ENCODE peak calls at places on chromosome 10, in four cellular contexts. One of them, this sample, is unnamed.

GRCh38 chr10:69004821-69005220 is 16.2 kb downstream of the KIFBP start:
- DNase-seq in stimulated activated CD8-positive, alpha-beta memory T cell treated with anti-CD3 and anti-CD28 coated beads, Interleukin-15, amount 100 ng/mL, for 48 hours: no peak
- DNase-seq in DMS 273 treated with DMSO at 0.1 percent for 48 hours: no peak
- DNase-seq in mammary epithelial cell: no peak
- DNase-seq in this sample: no peak

GRCh38 chr10:34590802-34591201 is 224.3 kb downstream of the PARD3 start:
- DNase-seq in DMS 273 treated with DMSO at 0.1 percent for 48 hours: no peak
- DNase-seq in stimulated activated CD8-positive, alpha-beta memory T cell treated with anti-CD3 and anti-CD28 coated beads, Interleukin-15, amount 100 ng/mL, for 48 hours: no peak
- DNase-seq in mammary epithelial cell: no peak
- DNase-seq in this sample: no peak

GRCh38 chr10:19817251-19818046 is 1.2 kb downstream of the PLXDC2 start:
- DNase-seq in mammary epithelial cell: peak
- DNase-seq in stimulated activated CD8-positive, alpha-beta memory T cell treated with anti-CD3 and anti-CD28 coated beads, Interleukin-15, amount 100 ng/mL, for 48 hours: no peak
- DNase-seq in DMS 273 treated with DMSO at 0.1 percent for 48 hours: no peak
- DNase-seq in this sample: peak

GRCh38 chr10:26378763-26379361 is 59.3 kb upstream of the APBB1IP start:
- DNase-seq in DMS 273 treated with DMSO at 0.1 percent for 48 hours: no peak
- DNase-seq in stimulated activated CD8-positive, alpha-beta memory T cell treated with anti-CD3 and anti-CD28 coated beads, Interleukin-15, amount 100 ng/mL, for 48 hours: no peak
- DNase-seq in mammary epithelial cell: no peak
- DNase-seq in this sample: no peak

GRCh38 chr10:102310356-102311024 is 65.2 kb downstream of the GBF1 start:
- DNase-seq in stimulated activated CD8-positive, alpha-beta memory T cell treated with anti-CD3 and anti-CD28 coated beads, Interleukin-15, amount 100 ng/mL, for 48 hours: no peak
- DNase-seq in DMS 273 treated with DMSO at 0.1 percent for 48 hours: no peak
- DNase-seq in mammary epithelial cell: peak
- DNase-seq in this sample: peak

GRCh38 chr10:67788028-67788886 is 49.7 kb downstream of the DNAJC12 start:
- DNase-seq in stimulated activated CD8-positive, alpha-beta memory T cell treated with anti-CD3 and anti-CD28 coated beads, Interleukin-15, amount 100 ng/mL, for 48 hours: peak
- DNase-seq in mammary epithelial cell: no peak
- DNase-seq in DMS 273 treated with DMSO at 0.1 percent for 48 hours: no peak
- DNase-seq in this sample: no peak

GRCh38 chr10:118957966-118958365 is 71.5 kb upstream of the NANOS1 start:
- DNase-seq in stimulated activated CD8-positive, alpha-beta memory T cell treated with anti-CD3 and anti-CD28 coated beads, Interleukin-15, amount 100 ng/mL, for 48 hours: no peak
- DNase-seq in DMS 273 treated with DMSO at 0.1 percent for 48 hours: no peak
- DNase-seq in mammary epithelial cell: no peak
- DNase-seq in this sample: no peak

GRCh38 chr10:774223-774622 is 84.8 kb upstream of the DIP2C start:
- DNase-seq in mammary epithelial cell: no peak
- DNase-seq in DMS 273 treated with DMSO at 0.1 percent for 48 hours: no peak
- DNase-seq in stimulated activated CD8-positive, alpha-beta memory T cell treated with anti-CD3 and anti-CD28 coated beads, Interleukin-15, amount 100 ng/mL, for 48 hours: no peak
- DNase-seq in this sample: no peak

GRCh38 chr10:37700886-37701780 is 156.3 kb downstream of the ZNF248 start:
- DNase-seq in mammary epithelial cell: no peak
- DNase-seq in stimulated activated CD8-positive, alpha-beta memory T cell treated with anti-CD3 and anti-CD28 coated beads, Interleukin-15, amount 100 ng/mL, for 48 hours: no peak
- DNase-seq in DMS 273 treated with DMSO at 0.1 percent for 48 hours: no peak
- DNase-seq in this sample: no peak

GRCh38 chr10:101828734-101829551 is 10.7 kb upstream of the OGA start:
- DNase-seq in mammary epithelial cell: no peak
- DNase-seq in DMS 273 treated with DMSO at 0.1 percent for 48 hours: no peak
- DNase-seq in stimulated activated CD8-positive, alpha-beta memory T cell treated with anti-CD3 and anti-CD28 coated beads, Interleukin-15, amount 100 ng/mL, for 48 hours: no peak
- DNase-seq in this sample: no peak

GRCh38 chr10:103447187-103447586 is 5.0 kb downstream of the CALHM2 start:
- DNase-seq in stimulated activated CD8-positive, alpha-beta memory T cell treated with anti-CD3 and anti-CD28 coated beads, Interleukin-15, amount 100 ng/mL, for 48 hours: no peak
- DNase-seq in mammary epithelial cell: no peak
- DNase-seq in DMS 273 treated with DMSO at 0.1 percent for 48 hours: no peak
- DNase-seq in this sample: no peak

GRCh38 chr10:75294518-75294865 is 58.7 kb upstream of the COMTD1 start:
- DNase-seq in mammary epithelial cell: no peak
- DNase-seq in stimulated activated CD8-positive, alpha-beta memory T cell treated with anti-CD3 and anti-CD28 coated beads, Interleukin-15, amount 100 ng/mL, for 48 hours: no peak
- DNase-seq in DMS 273 treated with DMSO at 0.1 percent for 48 hours: no peak
- DNase-seq in this sample: no peak

GRCh38 chr10:63128443-63128842 is 4.7 kb upstream of the NRBF2 start:
- DNase-seq in DMS 273 treated with DMSO at 0.1 percent for 48 hours: no peak
- DNase-seq in stimulated activated CD8-positive, alpha-beta memory T cell treated with anti-CD3 and anti-CD28 coated beads, Interleukin-15, amount 100 ng/mL, for 48 hours: no peak
- DNase-seq in mammary epithelial cell: no peak
- DNase-seq in this sample: no peak

GRCh38 chr10:132427071-132427771 is 30.2 kb downstream of the PWWP2B start:
- DNase-seq in stimulated activated CD8-positive, alpha-beta memory T cell treated with anti-CD3 and anti-CD28 coated beads, Interleukin-15, amount 100 ng/mL, for 48 hours: no peak
- DNase-seq in mammary epithelial cell: no peak
- DNase-seq in DMS 273 treated with DMSO at 0.1 percent for 48 hours: no peak
- DNase-seq in this sample: no peak

GRCh38 chr10:95545981-95546380 is 15.2 kb downstream of the SORBS1 start:
- DNase-seq in mammary epithelial cell: no peak
- DNase-seq in stimulated activated CD8-positive, alpha-beta memory T cell treated with anti-CD3 and anti-CD28 coated beads, Interleukin-15, amount 100 ng/mL, for 48 hours: no peak
- DNase-seq in DMS 273 treated with DMSO at 0.1 percent for 48 hours: no peak
- DNase-seq in this sample: no peak

GRCh38 chr10:57864789-57865676 is 402.7 kb downstream of the IPMK start:
- DNase-seq in DMS 273 treated with DMSO at 0.1 percent for 48 hours: no peak
- DNase-seq in stimulated activated CD8-positive, alpha-beta memory T cell treated with anti-CD3 and anti-CD28 coated beads, Interleukin-15, amount 100 ng/mL, for 48 hours: no peak
- DNase-seq in mammary epithelial cell: peak
- DNase-seq in this sample: no peak

GRCh38 chr10:71604324-71605018 is 115.1 kb downstream of the C10orf105 start:
- DNase-seq in mammary epithelial cell: peak
- DNase-seq in DMS 273 treated with DMSO at 0.1 percent for 48 hours: no peak
- DNase-seq in stimulated activated CD8-positive, alpha-beta memory T cell treated with anti-CD3 and anti-CD28 coated beads, Interleukin-15, amount 100 ng/mL, for 48 hours: no peak
- DNase-seq in this sample: peak

GRCh38 chr10:33126742-33127141 is 168.7 kb upstream of the ITGB1 start:
- DNase-seq in DMS 273 treated with DMSO at 0.1 percent for 48 hours: no peak
- DNase-seq in stimulated activated CD8-positive, alpha-beta memory T cell treated with anti-CD3 and anti-CD28 coated beads, Interleukin-15, amount 100 ng/mL, for 48 hours: no peak
- DNase-seq in mammary epithelial cell: no peak
- DNase-seq in this sample: no peak

GRCh38 chr10:28367865-28368541 is 65.1 kb upstream of the MPP7 start:
- DNase-seq in stimulated activated CD8-positive, alpha-beta memory T cell treated with anti-CD3 and anti-CD28 coated beads, Interleukin-15, amount 100 ng/mL, for 48 hours: peak
- DNase-seq in DMS 273 treated with DMSO at 0.1 percent for 48 hours: no peak
- DNase-seq in mammary epithelial cell: no peak
- DNase-seq in this sample: peak

GRCh38 chr10:74500806-74501205 is 325.6 kb upstream of the KAT6B start:
- DNase-seq in stimulated activated CD8-positive, alpha-beta memory T cell treated with anti-CD3 and anti-CD28 coated beads, Interleukin-15, amount 100 ng/mL, for 48 hours: no peak
- DNase-seq in mammary epithelial cell: no peak
- DNase-seq in DMS 273 treated with DMSO at 0.1 percent for 48 hours: no peak
- DNase-seq in this sample: no peak

GRCh38 chr10:101130984-101131961 is at the start of gene TLX1:
- DNase-seq in mammary epithelial cell: no peak
- DNase-seq in stimulated activated CD8-positive, alpha-beta memory T cell treated with anti-CD3 and anti-CD28 coated beads, Interleukin-15, amount 100 ng/mL, for 48 hours: no peak
- DNase-seq in DMS 273 treated with DMSO at 0.1 percent for 48 hours: peak
- DNase-seq in this sample: no peak

GRCh38 chr10:116598326-116598725 is 7.6 kb downstream of the PNLIPRP1 start:
- DNase-seq in mammary epithelial cell: no peak
- DNase-seq in stimulated activated CD8-positive, alpha-beta memory T cell treated with anti-CD3 and anti-CD28 coated beads, Interleukin-15, amount 100 ng/mL, for 48 hours: no peak
- DNase-seq in DMS 273 treated with DMSO at 0.1 percent for 48 hours: no peak
- DNase-seq in this sample: no peak

GRCh38 chr10:14293516-14293915 is 37.2 kb downstream of the FRMD4A start:
- DNase-seq in mammary epithelial cell: no peak
- DNase-seq in DMS 273 treated with DMSO at 0.1 percent for 48 hours: no peak
- DNase-seq in stimulated activated CD8-positive, alpha-beta memory T cell treated with anti-CD3 and anti-CD28 coated beads, Interleukin-15, amount 100 ng/mL, for 48 hours: no peak
- DNase-seq in this sample: no peak

GRCh38 chr10:111035542-111035941 is 41.3 kb upstream of the ADRA2A start:
- DNase-seq in DMS 273 treated with DMSO at 0.1 percent for 48 hours: no peak
- DNase-seq in stimulated activated CD8-positive, alpha-beta memory T cell treated with anti-CD3 and anti-CD28 coated beads, Interleukin-15, amount 100 ng/mL, for 48 hours: no peak
- DNase-seq in mammary epithelial cell: no peak
- DNase-seq in this sample: no peak

GRCh38 chr10:86264481-86265231 is 101.9 kb downstream of the GRID1 start:
- DNase-seq in mammary epithelial cell: no peak
- DNase-seq in DMS 273 treated with DMSO at 0.1 percent for 48 hours: no peak
- DNase-seq in stimulated activated CD8-positive, alpha-beta memory T cell treated with anti-CD3 and anti-CD28 coated beads, Interleukin-15, amount 100 ng/mL, for 48 hours: no peak
- DNase-seq in this sample: no peak